ENCODE peak calls at places on chromosomes 12 and 14, in eight cellular contexts. H is stimulated activated CD8-positive, alpha-beta memory T cell treated with anti-CD3 and anti-CD28 coated beads, Interleukin-15, amount 100 ng/mL, for 48 hours; D is NCI-H1694; S is CD4-positive, alpha-beta T cell; R is cardiac septum; E is stimulated activated CD4-positive, alpha-beta T cell treated with anti-CD3 and anti-CD28 coated beads, Interleukin-4, amount 100 ng/mL, for 4 hours; C is RKO; N is ovary. B is an unnamed sample.

GRCh38 chr14:101174522-101174838 is 271.0 kb upstream of the RTL1 start:
- DNase-seq in H (no peak), D (no peak), S (no peak), R (peak; percentile 61), E (no peak), C (no peak), N (no peak), B (no peak)

GRCh38 chr14:105124837-105125222 is 43.7 kb downstream of the JAG2 start:
- DNase-seq in H (no peak), D (no peak), S (no peak), R (peak; percentile 3), E (no peak), C (no peak), N (no peak), B (no peak)

GRCh38 chr12:20653871-20654270 is 41.3 kb upstream of the SLCO1C1 start:
- DNase-seq in H (no peak), D (no peak), S (no peak), R (no peak), E (no peak), C (no peak), N (no peak), B (no peak)

GRCh38 chr12:106213721-106214121 is 34.1 kb downstream of the CKAP4 start:
- DNase-seq in H (no peak), D (no peak), S (no peak), R (no peak), E (no peak), C (no peak), N (no peak), B (no peak)

GRCh38 chr14:104974146-104974541 is 4.0 kb downstream of the AHNAK2 start:
- DNase-seq in H (no peak), D (no peak), S (no peak), R (no peak), E (no peak), C (no peak), N (no peak), B (no peak)

GRCh38 chr14:68394719-68395117 is 398.1 kb downstream of the ZFP36L1 start:
- DNase-seq in H (no peak), D (no peak), S (no peak), R (no peak), E (no peak), C (no peak), N (peak; percentile 67), B (no peak)

GRCh38 chr14:99809376-99809775 is 16.2 kb downstream of the EML1 start:
- DNase-seq in H (no peak), D (no peak), S (no peak), R (no peak), E (no peak), C (no peak), N (peak; percentile 67), B (peak; percentile 88)

GRCh38 chr14:89495718-89496117 is 78.7 kb upstream of the FOXN3 start:
- DNase-seq in H (no peak), D (no peak), S (no peak), R (no peak), E (no peak), C (no peak), N (no peak), B (no peak)

GRCh38 chr12:121590476-121591143 is 9.8 kb upstream of the KDM2B start:
- DNase-seq in H (peak; percentile 55), D (no peak), S (peak; percentile 61), R (no peak), E (peak; percentile 72), C (peak; percentile 64), N (no peak), B (peak; percentile 48)

GRCh38 chr12:71947645-71948105 is 9.0 kb downstream of the TPH2 start:
- DNase-seq in H (no peak), D (peak; percentile 25), S (no peak), R (no peak), E (no peak), C (peak; percentile 68), N (no peak), B (peak; percentile 57)

GRCh38 chr12:78034025-78034424 is 203.3 kb downstream of the NAV3 start:
- DNase-seq in H (no peak), D (no peak), S (no peak), R (no peak), E (no peak), C (no peak), N (no peak), B (peak; percentile 60)

GRCh38 chr12:7162691-7163114 is 26.8 kb upstream of the PEX5 start:
- DNase-seq in H (peak; percentile 28), D (no peak), S (no peak), R (no peak), E (peak; percentile 29), C (no peak), N (no peak), B (peak; percentile 47)

GRCh38 chr14:52014601-52015267 is 25.4 kb downstream of the RTRAF start:
- DNase-seq in H (no peak), D (no peak), S (no peak), R (no peak), E (no peak), C (no peak), N (no peak), B (no peak)

GRCh38 chr12:130423991-130424857 is 86.5 kb downstream of the PIWIL1 start:
- DNase-seq in H (no peak), D (no peak), S (no peak), R (peak; percentile 62), E (no peak), C (no peak), N (no peak), B (no peak)

GRCh38 chr14:37142835-37143499 is 29.4 kb downstream of the SLC25A21 start:
- DNase-seq in H (no peak), D (no peak), S (no peak), R (no peak), E (no peak), C (no peak), N (no peak), B (peak; percentile 45)

GRCh38 chr12:65505321-65506121 is 227.0 kb downstream of the MSRB3 start:
- DNase-seq in H (no peak), D (no peak), S (no peak), R (no peak), E (no peak), C (no peak), N (no peak), B (no peak)

GRCh38 chr14:51431033-51431709 is 191.1 kb downstream of the TMX1 start:
- DNase-seq in H (no peak), D (no peak), S (no peak), R (no peak), E (no peak), C (no peak), N (no peak), B (no peak)

GRCh38 chr14:76196980-76197379 is 45.3 kb downstream of the GPATCH2L start:
- DNase-seq in H (no peak), D (no peak), S (no peak), R (no peak), E (no peak), C (no peak), N (no peak), B (no peak)

GRCh38 chr14:34580381-34580780 is 40.9 kb upstream of the EAPP start:
- DNase-seq in H (no peak), D (no peak), S (no peak), R (peak; percentile 55), E (no peak), C (no peak), N (peak; percentile 3), B (no peak)

B was measured in AG20443.